ENCODE peak calls at places on chromosomes 7 and 10, in ten cellular contexts. J, C, S, D, O, M, R, K, U and W are unnamed samples.

GRCh38 chr7:32163141-32163806 is 93.1 kb upstream of the PDE1C start:
- DNase-seq in S (peak; percentile 26), O (peak; percentile 69), J (no peak), R (no peak), K (no peak), C (no peak), M (no peak), U (peak; percentile 94), D (no peak), W (no peak)

GRCh38 chr10:121696854-121697253 is 98.6 kb upstream of the FGFR2 start:
- DNase-seq in K (no peak), U (peak; percentile 7), D (peak; percentile 95), M (peak; percentile 55), R (no peak), O (no peak), J (no peak), C (peak; percentile 48), S (peak; percentile 49), W (no peak)

GRCh38 chr10:43403911-43404674 is 4.9 kb downstream of the HNRNPF start:
- DNase-seq in R (no peak), K (no peak), S (no peak), O (no peak), D (no peak), J (no peak), C (no peak), M (no peak), U (no peak), W (no peak)

GRCh38 chr7:2472744-2473143 is 3.5 kb downstream of the GRIFIN start:
- DNase-seq in O (no peak), R (no peak), J (no peak), C (no peak), M (no peak), D (no peak), K (no peak), S (no peak), U (no peak), W (no peak)

GRCh38 chr10:3154661-3155060 is 17.9 kb downstream of the PITRM1 start:
- DNase-seq in C (no peak), S (no peak), U (no peak), O (no peak), D (no peak), J (no peak), M (no peak), K (no peak), R (no peak), W (no peak)

GRCh38 chr7:96388620-96389383 is 66.9 kb upstream of the SLC25A13 start:
- DNase-seq in C (no peak), D (no peak), U (peak; percentile 89), M (no peak), O (no peak), R (no peak), S (no peak), J (no peak), K (no peak), W (no peak)

GRCh38 chr10:1715821-1716220 is 21.5 kb downstream of the ADARB2 start:
- DNase-seq in R (no peak), S (peak; percentile 11), J (peak; percentile 18), C (no peak), O (no peak), D (peak; percentile 64), U (no peak), K (no peak), M (no peak), W (no peak)

GRCh38 chr10:113991091-113991860 is 52.4 kb upstream of the ADRB1 start:
- DNase-seq in C (no peak), U (no peak), K (no peak), J (no peak), R (no peak), M (no peak), O (no peak), D (no peak), S (no peak), W (no peak)

GRCh38 chr7:30472771-30473392 is 5.7 kb downstream of the NOD1 start:
- DNase-seq in M (no peak), C (no peak), J (no peak), S (no peak), R (no peak), O (peak; percentile 52), D (peak; percentile 4), K (no peak), U (peak; percentile 37), W (no peak)

DNA sequence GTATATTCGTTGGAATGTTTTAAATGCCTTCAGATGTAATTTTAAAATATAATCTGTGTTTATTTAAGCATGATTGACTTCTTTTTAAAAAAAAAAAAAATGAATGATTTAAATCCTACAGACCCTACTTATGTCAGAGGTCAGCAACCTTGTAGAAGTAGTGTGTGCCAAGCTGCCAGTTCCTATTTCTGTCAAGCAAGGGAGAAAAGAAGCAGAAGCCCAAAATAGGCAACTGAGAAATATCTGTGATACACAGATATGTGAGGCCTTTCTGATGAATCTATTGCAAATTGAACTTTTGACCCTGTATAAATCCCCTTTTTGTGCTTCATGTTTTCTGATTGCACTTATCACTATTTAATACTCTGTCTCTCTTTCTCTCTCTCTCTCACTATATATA is 199.5 kb downstream of the LRRN3 start:
- DNase-seq in S (no peak), O (no peak), J (no peak), U (no peak), K (no peak), M (no peak), R (no peak), C (no peak), D (no peak), W (no peak)
- TF ChIP-seq POLR2AphosphoS5 in S (no peak), O (no peak), J (no peak), U (no peak), K (no peak), M (no peak), R (no peak), C (no peak), D (no peak), W (no peak)

GRCh38 chr7:26346611-26347200 is 55.0 kb downstream of the SNX10 start:
- DNase-seq in D (no peak), C (no peak), K (no peak), U (no peak), S (peak; percentile 47), O (no peak), M (peak; percentile 28), J (peak; percentile 53), R (no peak), W (no peak)
- TF ChIP-seq POLR2A in D (no peak), C (no peak), K (no peak), U (no peak), S (peak; percentile 46), O (no peak), M (no peak), J (no peak), R (no peak), W (no peak)

GRCh38 chr10:80674809-80675208 is 137.1 kb downstream of the SH2D4B start:
- DNase-seq in O (no peak), U (no peak), J (no peak), R (no peak), D (no peak), M (no peak), K (no peak), S (no peak), C (no peak), W (no peak)
- TF ChIP-seq POLR2AphosphoS5 in O (no peak), U (no peak), J (no peak), R (no peak), D (no peak), M (no peak), K (no peak), S (no peak), C (no peak), W (no peak)

GRCh38 chr10:92239600-92240288 is 51.1 kb downstream of the CPEB3 start:
- DNase-seq in R (no peak), S (peak; percentile 46), U (peak; percentile 39), O (peak; percentile 74), M (no peak), C (no peak), K (peak; percentile 90), J (peak; percentile 19), D (peak; percentile 72), W (peak; percentile 82)

GRCh38 chr10:92239185-92239599 is 51.7 kb downstream of the CPEB3 start:
- DNase-seq in U (no peak), C (no peak), R (no peak), O (peak; percentile 63), K (no peak), D (no peak), J (peak; percentile 10), M (no peak), S (no peak), W (peak; percentile 64)

GRCh38 chr10:92241158-92241500 is 49.7 kb downstream of the CPEB3 start:
- DNase-seq in J (no peak), O (no peak), R (no peak), K (no peak), C (peak; percentile 25), M (no peak), S (peak; percentile 24), D (no peak), U (no peak), W (no peak)

GRCh38 chr10:92241501-92241900 is 49.4 kb downstream of the CPEB3 start:
- DNase-seq in K (no peak), R (no peak), O (no peak), D (no peak), M (no peak), U (no peak), J (no peak), C (no peak), S (no peak), W (no peak)

GRCh38 chr10:92240289-92241157 is 50.4 kb downstream of the CPEB3 start:
- DNase-seq in S (peak; percentile 78), R (peak; percentile 56), D (peak; percentile 47), M (no peak), C (peak; percentile 31), O (peak; percentile 81), K (peak; percentile 75), J (peak; percentile 82), U (peak; percentile 81), W (peak; percentile 68)
- TF ChIP-seq POLR2A in S (peak; percentile 95), R (peak; percentile 23), D (no peak), M (no peak), C (no peak), O (no peak), K (no peak), J (peak; percentile 76), U (no peak), W (peak; percentile 47)

GRCh38 chr7:157618091-157618726 is 281.4 kb downstream of the DNAJB6 start:
- DNase-seq in M (no peak), K (no peak), R (peak; percentile 28), O (no peak), C (no peak), J (no peak), D (no peak), U (no peak), S (no peak), W (no peak)
- TF ChIP-seq POLR2AphosphoS5 in M (no peak), K (no peak), R (no peak), O (no peak), C (no peak), J (no peak), D (no peak), U (no peak), S (no peak), W (no peak)

GRCh38 chr7:106984034-106984433 is 60.5 kb upstream of the PRKAR2B start:
- DNase-seq in O (no peak), K (no peak), D (no peak), J (no peak), R (no peak), C (no peak), M (no peak), S (no peak), U (no peak), W (no peak)
- TF ChIP-seq POLR2A in O (no peak), K (no peak), D (no peak), J (no peak), R (no peak), C (no peak), M (no peak), S (no peak), U (no peak), W (no peak)

GRCh38 chr10:30820282-30820991 is 190.9 kb upstream of the LYZL2 start:
- DNase-seq in O (peak; percentile 41), R (no peak), U (peak; percentile 98), C (no peak), D (no peak), K (no peak), S (no peak), M (no peak), J (no peak), W (no peak)
- TF ChIP-seq POLR2AphosphoS5 in O (peak; percentile 9), R (no peak), U (peak; percentile 86), C (no peak), D (no peak), K (no peak), S (peak; percentile 4), M (no peak), J (no peak), W (no peak)